ENCODE peak calls at places on chromosomes 11 and 22, in seven cellular contexts. One of them, this sample, is unnamed.

GRCh38 chr22:27231266-27231665 is 570.3 kb downstream of the MN1 start:
- DNase-seq in suprapubic skin: no peak
- DNase-seq in SK-N-SH: no peak
- DNase-seq in H1: no peak
- DNase-seq in transverse colon: no peak
- DNase-seq in upper lobe of left lung: no peak
- DNase-seq in endothelial cell of umbilical vein: no peak
- DNase-seq in this sample: no peak

GRCh38 chr22:40856513-40857308 is at the start of the genes ST13 and XPNPEP3:
- DNase-seq in suprapubic skin: peak; percentile 99
- DNase-seq in SK-N-SH: peak; percentile 87
- DNase-seq in H1: peak; percentile 98
- DNase-seq in transverse colon: peak; percentile 98
- DNase-seq in upper lobe of left lung: peak; percentile 100
- DNase-seq in endothelial cell of umbilical vein: peak; percentile 95
- DNase-seq in this sample: peak; percentile 97

GRCh38 chr11:110571286-110571685 is 141.0 kb downstream of the ARHGAP20 start:
- DNase-seq in suprapubic skin: no peak
- DNase-seq in SK-N-SH: no peak
- DNase-seq in H1: no peak
- DNase-seq in transverse colon: no peak
- DNase-seq in upper lobe of left lung: no peak
- DNase-seq in endothelial cell of umbilical vein: no peak
- DNase-seq in this sample: no peak

GRCh38 chr11:3632070-3632660 is 9.6 kb downstream of the ART5 start:
- DNase-seq in suprapubic skin: no peak
- DNase-seq in SK-N-SH: no peak
- DNase-seq in H1: no peak
- DNase-seq in transverse colon: no peak
- DNase-seq in upper lobe of left lung: no peak
- DNase-seq in endothelial cell of umbilical vein: no peak
- DNase-seq in this sample: no peak

GRCh38 chr11:1234054-1234720 is 11.3 kb downstream of the MUC5B start:
- DNase-seq in suprapubic skin: peak; percentile 66
- DNase-seq in SK-N-SH: peak; percentile 33
- DNase-seq in H1: peak; percentile 36
- DNase-seq in transverse colon: peak; percentile 13
- DNase-seq in upper lobe of left lung: peak; percentile 72
- DNase-seq in endothelial cell of umbilical vein: no peak
- DNase-seq in this sample: no peak

GRCh38 chr11:37712246-37712645 is 1114.2 kb upstream of the RAG2 start:
- DNase-seq in suprapubic skin: no peak
- DNase-seq in SK-N-SH: peak; percentile 2
- DNase-seq in H1: no peak
- DNase-seq in transverse colon: no peak
- DNase-seq in upper lobe of left lung: no peak
- DNase-seq in endothelial cell of umbilical vein: no peak
- DNase-seq in this sample: no peak

GRCh38 chr22:28064941-28065340 is 145.9 kb upstream of the PITPNB start:
- DNase-seq in suprapubic skin: no peak
- DNase-seq in SK-N-SH: no peak
- DNase-seq in H1: no peak
- DNase-seq in transverse colon: no peak
- DNase-seq in upper lobe of left lung: no peak
- DNase-seq in endothelial cell of umbilical vein: no peak
- DNase-seq in this sample: no peak

GRCh38 chr22:36745301-36745995 is 30.5 kb downstream of the IFT27 start:
- DNase-seq in suprapubic skin: peak; percentile 54
- DNase-seq in SK-N-SH: no peak
- DNase-seq in H1: no peak
- DNase-seq in transverse colon: no peak
- DNase-seq in upper lobe of left lung: no peak
- DNase-seq in endothelial cell of umbilical vein: no peak
- DNase-seq in this sample: no peak

GRCh38 chr11:4607782-4608666 is at the start of gene TRIM68:
- DNase-seq in suprapubic skin: peak; percentile 96
- DNase-seq in SK-N-SH: peak; percentile 96
- DNase-seq in H1: peak; percentile 92
- DNase-seq in transverse colon: peak; percentile 96
- DNase-seq in upper lobe of left lung: peak; percentile 98
- DNase-seq in endothelial cell of umbilical vein: peak; percentile 95
- DNase-seq in this sample: peak; percentile 94

GRCh38 chr11:119567667-119568582 is 145.0 kb upstream of the THY1 start:
- DNase-seq in suprapubic skin: no peak
- DNase-seq in SK-N-SH: peak; percentile 75
- DNase-seq in H1: no peak
- DNase-seq in transverse colon: no peak
- DNase-seq in upper lobe of left lung: no peak
- DNase-seq in endothelial cell of umbilical vein: no peak
- DNase-seq in this sample: no peak

GRCh38 chr11:27353593-27354358 is 9.2 kb downstream of the CCDC34 start:
- DNase-seq in suprapubic skin: no peak
- DNase-seq in SK-N-SH: no peak
- DNase-seq in H1: no peak
- DNase-seq in transverse colon: no peak
- DNase-seq in upper lobe of left lung: no peak
- DNase-seq in endothelial cell of umbilical vein: no peak
- DNase-seq in this sample: no peak

GRCh38 chr22:42412744-42413220 is 19.4 kb downstream of the NFAM1 start:
- DNase-seq in suprapubic skin: no peak
- DNase-seq in SK-N-SH: no peak
- DNase-seq in H1: peak; percentile 68
- DNase-seq in transverse colon: no peak
- DNase-seq in upper lobe of left lung: no peak
- DNase-seq in endothelial cell of umbilical vein: no peak
- DNase-seq in this sample: no peak

GRCh38 chr11:113991718-113992458 is 17.0 kb downstream of the HTR3A start:
- DNase-seq in suprapubic skin: no peak
- DNase-seq in SK-N-SH: peak; percentile 73
- DNase-seq in H1: no peak
- DNase-seq in transverse colon: no peak
- DNase-seq in upper lobe of left lung: no peak
- DNase-seq in endothelial cell of umbilical vein: no peak
- DNase-seq in this sample: no peak

GRCh38 chr11:3123761-3124733 is 41.1 kb downstream of the OSBPL5 start:
- DNase-seq in suprapubic skin: peak; percentile 94
- DNase-seq in SK-N-SH: peak; percentile 27
- DNase-seq in H1: no peak
- DNase-seq in transverse colon: peak; percentile 81
- DNase-seq in upper lobe of left lung: peak; percentile 60
- DNase-seq in endothelial cell of umbilical vein: peak; percentile 83
- DNase-seq in this sample: peak; percentile 83

DNA sequence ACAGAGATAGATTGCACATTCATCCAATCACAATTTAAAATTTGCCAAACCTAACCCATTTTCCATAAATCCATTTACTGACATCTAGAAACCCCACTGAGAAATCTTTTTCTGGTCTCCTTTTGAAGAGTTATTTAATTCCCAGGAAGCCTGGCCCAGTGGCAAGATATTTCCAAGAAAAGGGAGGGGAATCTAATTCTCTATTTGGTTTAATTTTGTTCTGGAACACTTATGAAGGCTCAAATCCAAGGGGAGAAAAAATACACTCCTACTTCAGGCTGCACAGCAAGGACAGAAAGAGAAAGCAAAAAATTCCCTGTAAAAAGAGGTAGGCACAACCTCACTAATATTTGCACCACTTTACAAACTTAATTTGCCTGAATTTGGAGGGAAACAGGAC is 88.2 kb upstream of the LDLRAD3 start:
- DNase-seq in suprapubic skin: no peak
- DNase-seq in SK-N-SH: no peak
- DNase-seq in H1: no peak
- DNase-seq in transverse colon: no peak
- DNase-seq in upper lobe of left lung: no peak
- DNase-seq in endothelial cell of umbilical vein: no peak
- DNase-seq in this sample: no peak
- TF ChIP-seq POLR2AphosphoS5 in suprapubic skin: no peak
- TF ChIP-seq POLR2AphosphoS5 in SK-N-SH: no peak
- TF ChIP-seq POLR2AphosphoS5 in H1: no peak
- TF ChIP-seq POLR2AphosphoS5 in transverse colon: no peak
- TF ChIP-seq POLR2AphosphoS5 in upper lobe of left lung: no peak
- TF ChIP-seq POLR2AphosphoS5 in endothelial cell of umbilical vein: no peak
- TF ChIP-seq POLR2AphosphoS5 in this sample: no peak

GRCh38 chr11:64268687-64269379 is 15.6 kb downstream of the BAD start:
- DNase-seq in suprapubic skin: no peak
- DNase-seq in SK-N-SH: peak; percentile 77
- DNase-seq in H1: peak; percentile 76
- DNase-seq in transverse colon: peak; percentile 75
- DNase-seq in upper lobe of left lung: no peak
- DNase-seq in endothelial cell of umbilical vein: peak; percentile 74
- DNase-seq in this sample: no peak

GRCh38 chr11:64268028-64268686 is 16.3 kb downstream of the BAD start:
- DNase-seq in suprapubic skin: no peak
- DNase-seq in SK-N-SH: no peak
- DNase-seq in H1: no peak
- DNase-seq in transverse colon: no peak
- DNase-seq in upper lobe of left lung: peak; percentile 87
- DNase-seq in endothelial cell of umbilical vein: no peak
- DNase-seq in this sample: peak; percentile 31

GRCh38 chr11:64271339-64272132 is 12.9 kb downstream of the BAD start:
- DNase-seq in suprapubic skin: peak; percentile 95
- DNase-seq in SK-N-SH: peak; percentile 89
- DNase-seq in H1: peak; percentile 87
- DNase-seq in transverse colon: peak; percentile 93
- DNase-seq in upper lobe of left lung: peak; percentile 90
- DNase-seq in endothelial cell of umbilical vein: peak; percentile 97
- DNase-seq in this sample: peak; percentile 94

GRCh38 chr11:64267207-64267945 is 16.0 kb downstream of the PLCB3 start:
- DNase-seq in suprapubic skin: no peak
- DNase-seq in SK-N-SH: no peak
- DNase-seq in H1: no peak
- DNase-seq in transverse colon: no peak
- DNase-seq in upper lobe of left lung: peak; percentile 85
- DNase-seq in endothelial cell of umbilical vein: no peak
- DNase-seq in this sample: no peak

DNA sequence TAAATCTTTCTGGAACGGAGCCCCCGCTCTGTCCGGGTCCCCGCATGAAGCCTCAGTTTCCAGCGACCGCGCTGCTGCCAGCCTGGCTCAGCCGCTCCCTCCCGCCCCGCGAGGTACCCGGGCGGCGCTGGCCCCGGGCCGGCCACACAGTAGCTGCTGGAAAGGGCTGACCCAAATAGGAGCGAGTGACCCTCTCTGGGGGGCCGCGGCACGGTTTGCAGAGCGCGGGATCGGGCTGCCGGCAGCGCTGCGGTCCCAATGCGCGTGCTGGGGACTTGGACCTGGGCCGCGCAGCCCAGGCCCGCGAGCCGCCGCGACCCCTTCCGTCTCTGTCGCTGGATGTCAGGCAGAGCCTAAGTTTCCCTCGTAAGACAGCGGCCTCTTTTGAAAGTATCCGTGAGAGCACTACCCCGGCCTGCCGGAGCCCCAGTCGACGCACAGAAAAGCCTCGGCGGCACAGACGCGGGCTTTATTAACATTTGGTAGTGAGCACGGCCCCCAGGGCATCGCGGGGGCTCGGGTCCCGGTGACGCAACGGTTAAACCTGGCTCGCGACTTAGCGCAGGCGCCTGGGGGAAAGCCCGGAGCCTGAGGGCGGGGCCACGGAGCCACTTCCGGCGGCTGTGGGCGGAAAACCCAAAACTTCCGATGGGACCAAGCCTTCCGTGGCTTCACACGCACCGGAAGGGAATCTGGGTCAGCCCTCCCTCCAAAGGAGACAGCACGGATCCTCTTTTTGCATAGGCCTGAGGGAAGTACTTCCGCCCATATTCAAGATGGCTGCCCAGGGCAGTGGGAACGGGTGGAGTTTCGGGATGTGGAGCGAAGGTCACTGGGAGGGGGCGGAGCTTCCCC is 14.9 kb downstream of the BAD start:
- DNase-seq in suprapubic skin: peak; percentile 99
- DNase-seq in SK-N-SH: peak; percentile 86
- DNase-seq in H1: peak; percentile 95
- DNase-seq in transverse colon: peak; percentile 98
- DNase-seq in upper lobe of left lung: peak; percentile 99
- DNase-seq in endothelial cell of umbilical vein: peak; percentile 100
- DNase-seq in this sample: peak; percentile 99
- TF ChIP-seq CTCF in suprapubic skin: peak; percentile 14
- TF ChIP-seq CTCF in SK-N-SH: peak; percentile 14
- TF ChIP-seq CTCF in H1: no peak
- TF ChIP-seq CTCF in transverse colon: no peak
- TF ChIP-seq CTCF in upper lobe of left lung: peak; percentile 32
- TF ChIP-seq CTCF in endothelial cell of umbilical vein: no peak
- TF ChIP-seq CTCF in this sample: peak; percentile 28

GRCh38 chr11:101864098-101864497 is 50.7 kb upstream of the CEP126 start:
- DNase-seq in suprapubic skin: no peak
- DNase-seq in SK-N-SH: no peak
- DNase-seq in H1: no peak
- DNase-seq in transverse colon: no peak
- DNase-seq in upper lobe of left lung: no peak
- DNase-seq in endothelial cell of umbilical vein: no peak
- DNase-seq in this sample: no peak
- H3K4me1 ChIP-seq in suprapubic skin: peaks cover 7% of the 10 kb centered on the region
- H3K4me1 ChIP-seq in SK-N-SH: peaks cover 16% of the 10 kb centered on the region
- H3K4me1 ChIP-seq in H1: no peaks in the 10 kb centered on the region
- H3K4me1 ChIP-seq in transverse colon: no peaks in the 10 kb centered on the region
- H3K4me1 ChIP-seq in upper lobe of left lung: no peaks in the 10 kb centered on the region
- H3K4me1 ChIP-seq in endothelial cell of umbilical vein: peaks cover 48% of the 10 kb centered on the region
- H3K4me1 ChIP-seq in this sample: no peaks in the 10 kb centered on the region

GRCh38 chr11:73468590-73469161 is 92.5 kb downstream of the RELT start:
- DNase-seq in suprapubic skin: no peak
- DNase-seq in SK-N-SH: no peak
- DNase-seq in H1: no peak
- DNase-seq in transverse colon: no peak
- DNase-seq in upper lobe of left lung: no peak
- DNase-seq in endothelial cell of umbilical vein: no peak
- DNase-seq in this sample: no peak

GRCh38 chr11:73466643-73467042 is 90.4 kb downstream of the RELT start:
- DNase-seq in suprapubic skin: no peak
- DNase-seq in SK-N-SH: no peak
- DNase-seq in H1: no peak
- DNase-seq in transverse colon: no peak
- DNase-seq in upper lobe of left lung: no peak
- DNase-seq in endothelial cell of umbilical vein: no peak
- DNase-seq in this sample: no peak

GRCh38 chr11:73467505-73467904 is 91.3 kb downstream of the RELT start:
- DNase-seq in suprapubic skin: no peak
- DNase-seq in SK-N-SH: no peak
- DNase-seq in H1: no peak
- DNase-seq in transverse colon: no peak
- DNase-seq in upper lobe of left lung: no peak
- DNase-seq in endothelial cell of umbilical vein: no peak
- DNase-seq in this sample: no peak

GRCh38 chr11:73470036-73470624 is 93.9 kb downstream of the RELT start:
- DNase-seq in suprapubic skin: no peak
- DNase-seq in SK-N-SH: no peak
- DNase-seq in H1: no peak
- DNase-seq in transverse colon: no peak
- DNase-seq in upper lobe of left lung: no peak
- DNase-seq in endothelial cell of umbilical vein: no peak
- DNase-seq in this sample: no peak

DNA sequence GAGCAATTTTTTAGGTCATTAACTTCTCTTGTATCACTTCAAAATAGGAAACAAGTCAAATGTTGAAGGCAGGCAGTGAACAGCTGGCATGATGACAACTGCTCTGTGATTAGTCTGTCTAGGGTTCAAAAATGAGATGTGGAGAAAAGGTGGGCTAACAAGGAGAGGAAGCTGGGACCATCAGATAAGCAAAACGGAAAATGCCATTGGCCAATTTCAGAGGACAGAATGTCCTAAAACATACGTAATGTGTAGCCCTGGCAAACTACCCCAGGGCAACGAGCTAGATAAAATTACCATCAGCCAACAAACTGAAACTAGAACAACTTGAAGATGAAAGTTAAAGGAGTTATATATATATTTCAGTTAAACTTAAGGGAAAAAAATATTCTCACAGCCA is 93.2 kb downstream of the RELT start:
- DNase-seq in suprapubic skin: no peak
- DNase-seq in SK-N-SH: peak; percentile 16
- DNase-seq in H1: no peak
- DNase-seq in transverse colon: no peak
- DNase-seq in upper lobe of left lung: no peak
- DNase-seq in endothelial cell of umbilical vein: peak; percentile 66
- DNase-seq in this sample: no peak
- TF ChIP-seq POLR2AphosphoS5 in suprapubic skin: no peak
- TF ChIP-seq POLR2AphosphoS5 in SK-N-SH: no peak
- TF ChIP-seq POLR2AphosphoS5 in H1: no peak
- TF ChIP-seq POLR2AphosphoS5 in transverse colon: no peak
- TF ChIP-seq POLR2AphosphoS5 in upper lobe of left lung: no peak
- TF ChIP-seq POLR2AphosphoS5 in endothelial cell of umbilical vein: no peak
- TF ChIP-seq POLR2AphosphoS5 in this sample: peak; percentile 61